ENCODE peak calls at places on chromosomes 4 and X, in nine cellular contexts. V is AG09309; N is H9; O is NCI-H2081; G is D341Med; L is stimulated activated naive CD8-positive, alpha-beta T cell treated with anti-CD3 and anti-CD28 coated beads, Interleukin-15, Interleukin-2, amounts not matched to agents 100 U/mL and 50 U/mL, for 24 hours; A is head of caudate nucleus; M is amygdala; X is T-helper 9 cell. S is an unnamed sample.

GRCh38 chrX:123809854-123810375 is 49.9 kb upstream of the XIAP start:
- DNase-seq in V (no peak), N (no peak), O (no peak), G (no peak), L (no peak), A (no peak), M (no peak), X (no peak), S (no peak)

GRCh38 chr4:184143770-184144564 is 73.7 kb downstream of the ENPP6 start:
- DNase-seq in V (no peak), N (peak; percentile 80), O (no peak), G (no peak), L (no peak), A (no peak), M (no peak), X (no peak), S (no peak)

GRCh38 chrX:2928127-2928582 is 984 bp downstream of the ARSD start:
- DNase-seq in V (no peak), N (peak; percentile 91), O (no peak), G (no peak), L (peak; percentile 3), A (peak; percentile 28), M (no peak), X (no peak), S (no peak)

GRCh38 chr4:150070464-150071170 is 7.6 kb upstream of the DCLK2 start:
- DNase-seq in V (no peak), N (no peak), O (no peak), G (no peak), L (no peak), A (no peak), M (no peak), X (no peak), S (no peak)

GRCh38 chr4:134906404-134907023 is 704.9 kb upstream of the PABPC4L start:
- DNase-seq in V (no peak), N (peak; percentile 34), O (peak; percentile 22), G (peak; percentile 36), L (no peak), A (no peak), M (no peak), X (no peak), S (no peak)

GRCh38 chr4:5874811-5875465 is 17.9 kb downstream of the CRMP1 start:
- DNase-seq in V (no peak), N (peak; percentile 71), O (peak; percentile 48), G (no peak), L (no peak), A (peak; percentile 68), M (no peak), X (no peak), S (no peak)

GRCh38 chrX:135454816-135455215 is 33.1 kb downstream of the SMIM10L2A start:
- DNase-seq in V (no peak), N (no peak), O (no peak), G (no peak), L (no peak), A (no peak), M (no peak), X (no peak), S (no peak)

GRCh38 chr4:126742048-126742447 is 890.7 kb upstream of the INTU start:
- DNase-seq in V (no peak), N (no peak), O (no peak), G (no peak), L (no peak), A (no peak), M (no peak), X (no peak), S (no peak)

GRCh38 chr4:6474053-6474568 is 1.7 kb upstream of the PPP2R2C start:
- DNase-seq in V (no peak), N (peak; percentile 62), O (no peak), G (peak; percentile 62), L (no peak), A (no peak), M (no peak), X (no peak), S (no peak)

GRCh38 chrX:20011608-20012007 is 20.7 kb upstream of the BCLAF3 start:
- DNase-seq in V (no peak), N (no peak), O (no peak), G (no peak), L (no peak), A (no peak), M (no peak), X (no peak), S (no peak)

GRCh38 chr4:38102942-38103604 is 142.9 kb downstream of the PTTG2 start:
- DNase-seq in V (no peak), N (no peak), O (no peak), G (no peak), L (no peak), A (no peak), M (no peak), X (no peak), S (no peak)

GRCh38 chr4:19913670-19914069 is 338.0 kb upstream of the SLIT2 start:
- DNase-seq in V (no peak), N (no peak), O (no peak), G (no peak), L (no peak), A (no peak), M (no peak), X (no peak), S (no peak)

GRCh38 chr4:169079942-169080827 is 70.1 kb upstream of the CBR4 start:
- DNase-seq in V (no peak), N (no peak), O (no peak), G (no peak), L (peak; percentile 49), A (no peak), M (no peak), X (no peak), S (no peak)